ENCODE peak calls at places on chromosomes 1 and 21, in four cellular contexts. V is breast epithelium, A is EL, H is thoracic aorta. J is an unnamed sample.

GRCh38 chr1:34162852-34163766 is 1.9 kb downstream of the CSMD2 start:
- DNase-seq in V (no peak), A (peak), H (peak), J (peak)

GRCh38 chr1:33370286-33370685 is 49.4 kb upstream of the A3GALT2 start:
- DNase-seq in V (no peak), A (peak), H (no peak), J (no peak)

GRCh38 chr1:180842052-180842451 is 70.6 kb upstream of the KIAA1614 start:
- DNase-seq in V (no peak), A (peak), H (no peak), J (no peak)

GRCh38 chr1:232226197-232226681 is 403.7 kb downstream of the SIPA1L2 start:
- DNase-seq in V (no peak), A (peak), H (no peak), J (no peak)

GRCh38 chr1:40839943-40840335 is 22.2 kb downstream of the CITED4 start:
- DNase-seq in V (no peak), A (no peak), H (no peak), J (no peak)

GRCh38 chr1:248239478-248239877 is 8.3 kb downstream of the OR2M4 start:
- DNase-seq in V (no peak), A (no peak), H (no peak), J (no peak)

GRCh38 chr1:2530501-2531361 is 668 bp upstream of the HES5 start:
- DNase-seq in V (peak), A (no peak), H (no peak), J (no peak)

GRCh38 chr1:206133751-206134371 is 16.7 kb upstream of the AVPR1B start:
- DNase-seq in V (no peak), A (no peak), H (no peak), J (no peak)

GRCh38 chr1:219701453-219701852 is 88.5 kb upstream of the ZC3H11B start:
- DNase-seq in V (no peak), A (no peak), H (no peak), J (no peak)

GRCh38 chr1:9883585-9884449 is 26.3 kb downstream of the CTNNBIP1 start:
- DNase-seq in V (no peak), A (no peak), H (no peak), J (no peak)

GRCh38 chr21:46385846-46386725 is 62.1 kb downstream of the PCNT start:
- DNase-seq in V (no peak), A (no peak), H (no peak), J (no peak)

GRCh38 chr1:215710340-215710971 is 143.4 kb downstream of the KCTD3 start:
- DNase-seq in V (no peak), A (peak), H (no peak), J (peak)

GRCh38 chr1:61171915-61172485 is 89.6 kb downstream of the NFIA start:
- DNase-seq in V (no peak), A (no peak), H (no peak), J (no peak)

GRCh38 chr1:12585536-12585935 is 32.5 kb downstream of the DHRS3 start:
- DNase-seq in V (no peak), A (no peak), H (no peak), J (no peak)

GRCh38 chr1:181141431-181141910 is 53.0 kb downstream of the IER5 start:
- DNase-seq in V (no peak), A (peak), H (peak), J (no peak)

GRCh38 chr1:163074716-163075284 is 5.6 kb downstream of the RGS4 start:
- DNase-seq in V (no peak), A (no peak), H (no peak), J (no peak)

GRCh38 chr1:145995148-145995851 is 1.1 kb downstream of the TXNIP start:
- DNase-seq in V (no peak), A (no peak), H (no peak), J (no peak)

GRCh38 chr21:42997053-42997452 is 22.7 kb downstream of the PKNOX1 start:
- DNase-seq in V (no peak), A (peak), H (no peak), J (no peak)

GRCh38 chr1:145849356-145850165 is 4.1 kb downstream of the NUDT17 start:
- DNase-seq in V (peak), A (peak), H (no peak), J (no peak)

GRCh38 chr1:214018605-214019268 is 31.0 kb downstream of the PROX1 start:
- DNase-seq in V (no peak), A (no peak), H (no peak), J (peak)

GRCh38 chr1:217214551-217214950 is 416.3 kb downstream of the GPATCH2 start:
- DNase-seq in V (no peak), A (peak), H (no peak), J (no peak)

GRCh38 chr21:32030146-32030652 is 157.4 kb downstream of the HUNK start:
- DNase-seq in V (no peak), A (no peak), H (no peak), J (no peak)

GRCh38 chr1:231694081-231694443 is 67.5 kb downstream of the DISC1 start:
- DNase-seq in V (no peak), A (no peak), H (no peak), J (no peak)

J was measured in GM13976.